ENCODE peak calls at places on chromosomes 7 and 10, in five cellular contexts. One of them, this sample, is unnamed.

GRCh38 chr10:3499120-3499519 is 285.9 kb downstream of the KLF6 start:
- DNase-seq in fibroblast of mammary gland: no peak
- DNase-seq in RWPE1: no peak
- DNase-seq in ovary: no peak
- DNase-seq in left lung: no peak
- DNase-seq in this sample: no peak

GRCh38 chr7:30159698-30160143 is 24.9 kb downstream of the MTURN start:
- DNase-seq in left lung: peak; percentile 73
- DNase-seq in RWPE1: no peak
- DNase-seq in ovary: no peak
- DNase-seq in fibroblast of mammary gland: peak; percentile 44
- DNase-seq in this sample: peak; percentile 66

GRCh38 chr7:102009628-102010027 is 192.2 kb downstream of the CUX1 start:
- DNase-seq in RWPE1: no peak
- DNase-seq in fibroblast of mammary gland: no peak
- DNase-seq in left lung: no peak
- DNase-seq in ovary: no peak
- DNase-seq in this sample: no peak

GRCh38 chr7:423312-424260 is 96.1 kb downstream of the PDGFA start:
- DNase-seq in ovary: no peak
- DNase-seq in fibroblast of mammary gland: no peak
- DNase-seq in left lung: peak; percentile 45
- DNase-seq in RWPE1: no peak
- DNase-seq in this sample: no peak

GRCh38 chr7:91474074-91474473 is 209.8 kb downstream of the FZD1 start:
- DNase-seq in RWPE1: no peak
- DNase-seq in fibroblast of mammary gland: no peak
- DNase-seq in left lung: no peak
- DNase-seq in ovary: no peak
- DNase-seq in this sample: no peak

GRCh38 chr7:98922392-98923107 is 44.2 kb downstream of the TRRAP start:
- DNase-seq in fibroblast of mammary gland: peak; percentile 78
- DNase-seq in ovary: peak; percentile 36
- DNase-seq in RWPE1: no peak
- DNase-seq in left lung: no peak
- DNase-seq in this sample: no peak

GRCh38 chr10:70564901-70565351 is 37.6 kb downstream of the PRF1 start:
- DNase-seq in ovary: no peak
- DNase-seq in RWPE1: no peak
- DNase-seq in left lung: no peak
- DNase-seq in fibroblast of mammary gland: no peak
- DNase-seq in this sample: no peak

GRCh38 chr7:146129296-146129695 is 12.7 kb downstream of the CNTNAP2 start:
- DNase-seq in RWPE1: no peak
- DNase-seq in ovary: no peak
- DNase-seq in fibroblast of mammary gland: no peak
- DNase-seq in left lung: no peak
- DNase-seq in this sample: no peak

GRCh38 chr10:43250925-43251663 is 15.8 kb downstream of the RASGEF1A start:
- DNase-seq in RWPE1: no peak
- DNase-seq in ovary: peak; percentile 3
- DNase-seq in left lung: peak; percentile 62
- DNase-seq in fibroblast of mammary gland: no peak
- DNase-seq in this sample: peak; percentile 38

GRCh38 chr10:121080324-121080807 is 229.2 kb downstream of the WDR11 start:
- DNase-seq in left lung: no peak
- DNase-seq in RWPE1: no peak
- DNase-seq in fibroblast of mammary gland: no peak
- DNase-seq in ovary: no peak
- DNase-seq in this sample: no peak

GRCh38 chr10:71070741-71071140 is 141.6 kb upstream of the UNC5B start:
- DNase-seq in left lung: no peak
- DNase-seq in ovary: no peak
- DNase-seq in RWPE1: no peak
- DNase-seq in fibroblast of mammary gland: no peak
- DNase-seq in this sample: no peak

GRCh38 chr7:70349031-70349430 is 750.8 kb downstream of the AUTS2 start:
- DNase-seq in RWPE1: no peak
- DNase-seq in left lung: no peak
- DNase-seq in ovary: no peak
- DNase-seq in fibroblast of mammary gland: no peak
- DNase-seq in this sample: no peak

GRCh38 chr7:137434530-137434929 is 91.0 kb upstream of the PTN start:
- DNase-seq in RWPE1: no peak
- DNase-seq in ovary: no peak
- DNase-seq in left lung: no peak
- DNase-seq in fibroblast of mammary gland: no peak
- DNase-seq in this sample: no peak

GRCh38 chr7:155764432-155764798 is 47.8 kb downstream of the SHH start:
- DNase-seq in ovary: no peak
- DNase-seq in RWPE1: no peak
- DNase-seq in fibroblast of mammary gland: no peak
- DNase-seq in left lung: no peak
- DNase-seq in this sample: no peak

GRCh38 chr7:112267944-112268691 is 61.6 kb downstream of the ZNF277 start:
- DNase-seq in RWPE1: no peak
- DNase-seq in left lung: no peak
- DNase-seq in ovary: no peak
- DNase-seq in fibroblast of mammary gland: no peak
- DNase-seq in this sample: no peak

GRCh38 chr7:71511361-71511807 is 379.4 kb downstream of the GALNT17 start:
- DNase-seq in RWPE1: no peak
- DNase-seq in left lung: no peak
- DNase-seq in fibroblast of mammary gland: peak; percentile 17
- DNase-seq in ovary: no peak
- DNase-seq in this sample: no peak

GRCh38 chr7:12754179-12754578 is 66.7 kb downstream of the ARL4A start:
- DNase-seq in fibroblast of mammary gland: peak; percentile 35
- DNase-seq in ovary: no peak
- DNase-seq in RWPE1: no peak
- DNase-seq in left lung: no peak
- DNase-seq in this sample: no peak

GRCh38 chr7:6121141-6121540 is 90.0 kb downstream of the ANKRD61 start:
- DNase-seq in ovary: no peak
- DNase-seq in fibroblast of mammary gland: peak; percentile 62
- DNase-seq in RWPE1: no peak
- DNase-seq in left lung: no peak
- DNase-seq in this sample: no peak

GRCh38 chr7:36284470-36284869 is 105.2 kb upstream of the ANLN start:
- DNase-seq in left lung: peak; percentile 83
- DNase-seq in fibroblast of mammary gland: no peak
- DNase-seq in ovary: no peak
- DNase-seq in RWPE1: no peak
- DNase-seq in this sample: no peak

GRCh38 chr7:129831424-129832058 is 121.2 kb downstream of the UBE2H start:
- DNase-seq in left lung: no peak
- DNase-seq in RWPE1: peak; percentile 75
- DNase-seq in fibroblast of mammary gland: peak; percentile 89
- DNase-seq in ovary: no peak
- DNase-seq in this sample: no peak

GRCh38 chr7:4470246-4470645 is 211.8 kb upstream of the FOXK1 start:
- DNase-seq in ovary: no peak
- DNase-seq in left lung: no peak
- DNase-seq in RWPE1: no peak
- DNase-seq in fibroblast of mammary gland: no peak
- DNase-seq in this sample: no peak

GRCh38 chr7:31107106-31108090 is 55.3 kb downstream of the ADCYAP1R1 start:
- DNase-seq in left lung: no peak
- DNase-seq in RWPE1: no peak
- DNase-seq in fibroblast of mammary gland: no peak
- DNase-seq in ovary: no peak
- DNase-seq in this sample: no peak

GRCh38 chr10:5611899-5612680 is 54.3 kb downstream of the ASB13 start:
- DNase-seq in ovary: no peak
- DNase-seq in fibroblast of mammary gland: no peak
- DNase-seq in RWPE1: no peak
- DNase-seq in left lung: no peak
- DNase-seq in this sample: no peak

GRCh38 chr7:1200045-1200444 is 32.6 kb upstream of the UNCX start:
- DNase-seq in ovary: no peak
- DNase-seq in fibroblast of mammary gland: peak; percentile 28
- DNase-seq in left lung: no peak
- DNase-seq in RWPE1: no peak
- DNase-seq in this sample: no peak

GRCh38 chr10:117541909-117542705 is 439 bp upstream of the EMX2 start:
- DNase-seq in left lung: no peak
- DNase-seq in fibroblast of mammary gland: peak; percentile 91
- DNase-seq in RWPE1: peak; percentile 38
- DNase-seq in ovary: peak; percentile 92
- DNase-seq in this sample: no peak

GRCh38 chr7:132380065-132380464 is 196.2 kb downstream of the PLXNA4 start:
- DNase-seq in fibroblast of mammary gland: peak; percentile 36
- DNase-seq in RWPE1: no peak
- DNase-seq in ovary: peak; percentile 66
- DNase-seq in left lung: no peak
- DNase-seq in this sample: no peak

GRCh38 chr10:12938271-12938670 is 63.2 kb downstream of the CCDC3 start:
- DNase-seq in fibroblast of mammary gland: no peak
- DNase-seq in left lung: no peak
- DNase-seq in RWPE1: no peak
- DNase-seq in ovary: no peak
- DNase-seq in this sample: no peak

GRCh38 chr7:90540406-90540805 is 55.7 kb upstream of the CDK14 start:
- DNase-seq in fibroblast of mammary gland: no peak
- DNase-seq in left lung: no peak
- DNase-seq in RWPE1: no peak
- DNase-seq in ovary: no peak
- DNase-seq in this sample: no peak

GRCh38 chr10:61764486-61764885 is 101.8 kb downstream of the CABCOCO1 start:
- DNase-seq in ovary: no peak
- DNase-seq in fibroblast of mammary gland: no peak
- DNase-seq in RWPE1: no peak
- DNase-seq in left lung: no peak
- DNase-seq in this sample: no peak

GRCh38 chr7:102310414-102310815 is 23.7 kb downstream of the SH2B2 start:
- DNase-seq in fibroblast of mammary gland: no peak
- DNase-seq in left lung: no peak
- DNase-seq in RWPE1: no peak
- DNase-seq in ovary: no peak
- DNase-seq in this sample: no peak

GRCh38 chr7:116573541-116573940 is 48.7 kb downstream of the CAV1 start:
- DNase-seq in ovary: no peak
- DNase-seq in fibroblast of mammary gland: no peak
- DNase-seq in RWPE1: no peak
- DNase-seq in left lung: no peak
- DNase-seq in this sample: no peak

GRCh38 chr10:69515699-69516547 is 57.3 kb downstream of the NEUROG3 start:
- DNase-seq in left lung: peak; percentile 90
- DNase-seq in fibroblast of mammary gland: peak; percentile 62
- DNase-seq in RWPE1: peak; percentile 86
- DNase-seq in ovary: no peak
- DNase-seq in this sample: no peak

GRCh38 chr7:102872460-102872859 is 40.3 kb upstream of the LRRC17 start:
- DNase-seq in fibroblast of mammary gland: peak; percentile 96
- DNase-seq in ovary: no peak
- DNase-seq in RWPE1: peak; percentile 46
- DNase-seq in left lung: no peak
- DNase-seq in this sample: no peak

GRCh38 chr7:74059037-74059436 is 24.6 kb upstream of the LIMK1 start:
- DNase-seq in ovary: no peak
- DNase-seq in left lung: no peak
- DNase-seq in RWPE1: no peak
- DNase-seq in fibroblast of mammary gland: no peak
- DNase-seq in this sample: no peak

GRCh38 chr7:74061840-74062539 is 21.6 kb upstream of the LIMK1 start:
- DNase-seq in fibroblast of mammary gland: peak; percentile 96
- DNase-seq in RWPE1: peak; percentile 78
- DNase-seq in left lung: peak; percentile 88
- DNase-seq in ovary: peak; percentile 91
- DNase-seq in this sample: peak; percentile 78

GRCh38 chr7:74057987-74058386 is 25.6 kb upstream of the LIMK1 start:
- DNase-seq in left lung: no peak
- DNase-seq in ovary: no peak
- DNase-seq in fibroblast of mammary gland: no peak
- DNase-seq in RWPE1: no peak
- DNase-seq in this sample: no peak

GRCh38 chr7:74058486-74058885 is 25.1 kb upstream of the LIMK1 start:
- DNase-seq in RWPE1: no peak
- DNase-seq in ovary: no peak
- DNase-seq in left lung: peak; percentile 34
- DNase-seq in fibroblast of mammary gland: no peak
- DNase-seq in this sample: no peak

GRCh38 chr7:74059681-74060588 is 23.7 kb upstream of the LIMK1 start:
- DNase-seq in RWPE1: peak; percentile 86
- DNase-seq in ovary: no peak
- DNase-seq in fibroblast of mammary gland: no peak
- DNase-seq in left lung: peak; percentile 86
- DNase-seq in this sample: no peak
- TF ChIP-seq CTCF in RWPE1: peak; percentile 71
- TF ChIP-seq CTCF in ovary: no peak
- TF ChIP-seq CTCF in fibroblast of mammary gland: no peak
- TF ChIP-seq CTCF in left lung: no peak
- TF ChIP-seq CTCF in this sample: no peak

GRCh38 chr7:142908921-142909870 is 23.7 kb upstream of the TRPV6 start:
- DNase-seq in left lung: no peak
- DNase-seq in ovary: no peak
- DNase-seq in fibroblast of mammary gland: peak; percentile 4
- DNase-seq in RWPE1: peak; percentile 7
- DNase-seq in this sample: peak; percentile 54
- TF ChIP-seq CTCF in left lung: no peak
- TF ChIP-seq CTCF in ovary: no peak
- TF ChIP-seq CTCF in fibroblast of mammary gland: peak; percentile 26
- TF ChIP-seq CTCF in RWPE1: peak; percentile 23
- TF ChIP-seq CTCF in this sample: peak; percentile 56

DNA sequence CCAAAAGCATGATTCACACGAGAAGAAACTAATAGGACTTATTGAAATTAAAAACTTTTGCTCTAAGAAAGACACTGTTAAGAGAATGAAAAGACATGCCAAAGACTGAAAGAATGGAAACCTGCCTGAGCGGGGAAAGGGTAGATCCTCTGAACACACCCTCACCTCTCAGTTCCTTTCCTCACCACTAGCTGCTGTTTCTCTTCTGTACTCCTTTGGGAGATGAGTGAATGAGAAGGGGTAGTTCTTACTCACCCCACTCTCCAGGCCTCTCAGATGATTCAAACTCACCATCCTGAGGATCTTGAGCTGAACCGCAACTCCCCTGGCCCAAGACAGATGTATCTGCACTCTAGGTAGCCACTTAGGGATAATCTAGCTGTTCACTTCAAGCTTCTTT is 41.9 kb downstream of the IQUB start:
- DNase-seq in fibroblast of mammary gland: peak; percentile 37
- DNase-seq in RWPE1: no peak
- DNase-seq in ovary: no peak
- DNase-seq in left lung: no peak
- DNase-seq in this sample: no peak
- TF ChIP-seq CTCF in fibroblast of mammary gland: no peak
- TF ChIP-seq CTCF in RWPE1: no peak
- TF ChIP-seq CTCF in ovary: no peak
- TF ChIP-seq CTCF in left lung: no peak
- TF ChIP-seq CTCF in this sample: no peak

GRCh38 chr10:77504870-77505257 is 132.7 kb downstream of the KCNMA1 start:
- DNase-seq in left lung: no peak
- DNase-seq in fibroblast of mammary gland: peak; percentile 51
- DNase-seq in ovary: no peak
- DNase-seq in RWPE1: peak; percentile 92
- DNase-seq in this sample: no peak
- TF ChIP-seq CTCF in left lung: no peak
- TF ChIP-seq CTCF in fibroblast of mammary gland: no peak
- TF ChIP-seq CTCF in ovary: no peak
- TF ChIP-seq CTCF in RWPE1: no peak
- TF ChIP-seq CTCF in this sample: no peak

GRCh38 chr10:28939352-28940157 is 262.2 kb downstream of the BAMBI start:
- DNase-seq in RWPE1: no peak
- DNase-seq in left lung: peak; percentile 55
- DNase-seq in ovary: peak; percentile 50
- DNase-seq in fibroblast of mammary gland: peak; percentile 19
- DNase-seq in this sample: no peak
- TF ChIP-seq CTCF in RWPE1: no peak
- TF ChIP-seq CTCF in left lung: no peak
- TF ChIP-seq CTCF in ovary: no peak
- TF ChIP-seq CTCF in fibroblast of mammary gland: no peak
- TF ChIP-seq CTCF in this sample: no peak

This sample was measured in CD14-positive monocyte.